ENCODE peak calls at places on chromosomes 11 and 22, in six cellular contexts. One of them, this sample, is unnamed.

GRCh38 chr22:17777005-17777716 is 2.9 kb upstream of the BID start:
- DNase-seq in fibroblast of lung: no peak
- DNase-seq in colonic mucosa: no peak
- DNase-seq in psoas muscle: no peak
- DNase-seq in sigmoid colon: peak; percentile 61
- DNase-seq in neural progenitor cell: no peak
- DNase-seq in this sample: no peak

GRCh38 chr11:79309402-79309801 is 131.4 kb downstream of the TENM4 start:
- DNase-seq in sigmoid colon: no peak
- DNase-seq in neural progenitor cell: no peak
- DNase-seq in fibroblast of lung: no peak
- DNase-seq in colonic mucosa: no peak
- DNase-seq in psoas muscle: no peak
- DNase-seq in this sample: no peak

GRCh38 chr11:44962464-44962863 is 11.8 kb upstream of the TP53I11 start:
- DNase-seq in sigmoid colon: no peak
- DNase-seq in fibroblast of lung: no peak
- DNase-seq in psoas muscle: no peak
- DNase-seq in neural progenitor cell: no peak
- DNase-seq in colonic mucosa: no peak
- DNase-seq in this sample: no peak

GRCh38 chr11:116580828-116581227 is 192.0 kb downstream of the BUD13 start:
- DNase-seq in fibroblast of lung: no peak
- DNase-seq in colonic mucosa: no peak
- DNase-seq in sigmoid colon: no peak
- DNase-seq in neural progenitor cell: peak; percentile 86
- DNase-seq in psoas muscle: no peak
- DNase-seq in this sample: no peak

GRCh38 chr22:50470491-50470890 is 4.3 kb downstream of the SBF1 start:
- DNase-seq in colonic mucosa: peak; percentile 71
- DNase-seq in fibroblast of lung: no peak
- DNase-seq in sigmoid colon: no peak
- DNase-seq in neural progenitor cell: no peak
- DNase-seq in psoas muscle: no peak
- DNase-seq in this sample: no peak

GRCh38 chr11:64251986-64252837 is 882 bp downstream of the PLCB3 start:
- DNase-seq in colonic mucosa: peak; percentile 92
- DNase-seq in neural progenitor cell: peak; percentile 52
- DNase-seq in psoas muscle: peak; percentile 52
- DNase-seq in fibroblast of lung: peak; percentile 25
- DNase-seq in sigmoid colon: peak; percentile 77
- DNase-seq in this sample: peak; percentile 49

GRCh38 chr11:102240502-102240901 is 76.8 kb upstream of the BIRC3 start:
- DNase-seq in psoas muscle: no peak
- DNase-seq in neural progenitor cell: no peak
- DNase-seq in colonic mucosa: no peak
- DNase-seq in fibroblast of lung: peak; percentile 51
- DNase-seq in sigmoid colon: no peak
- DNase-seq in this sample: no peak

GRCh38 chr22:30312053-30312452 is 14.7 kb downstream of the TBC1D10A start:
- DNase-seq in fibroblast of lung: peak; percentile 76
- DNase-seq in colonic mucosa: no peak
- DNase-seq in psoas muscle: no peak
- DNase-seq in neural progenitor cell: no peak
- DNase-seq in sigmoid colon: no peak
- DNase-seq in this sample: peak; percentile 97

GRCh38 chr11:47551086-47551485 is 1.8 kb downstream of the CELF1 start:
- DNase-seq in psoas muscle: no peak
- DNase-seq in neural progenitor cell: peak; percentile 63
- DNase-seq in fibroblast of lung: peak; percentile 46
- DNase-seq in colonic mucosa: no peak
- DNase-seq in sigmoid colon: no peak
- DNase-seq in this sample: peak; percentile 36

GRCh38 chr11:59680287-59681154 is 11.7 kb upstream of the PATL1 start:
- DNase-seq in colonic mucosa: peak; percentile 82
- DNase-seq in fibroblast of lung: peak; percentile 87
- DNase-seq in neural progenitor cell: peak; percentile 86
- DNase-seq in sigmoid colon: peak; percentile 83
- DNase-seq in psoas muscle: peak; percentile 43
- DNase-seq in this sample: peak; percentile 75

GRCh38 chr22:21624120-21624879 is 5.5 kb downstream of the YDJC start:
- DNase-seq in sigmoid colon: no peak
- DNase-seq in psoas muscle: peak; percentile 30
- DNase-seq in neural progenitor cell: peak; percentile 76
- DNase-seq in colonic mucosa: peak; percentile 41
- DNase-seq in fibroblast of lung: peak; percentile 38
- DNase-seq in this sample: no peak

GRCh38 chr11:95338430-95338991 is 107.5 kb upstream of the SESN3 start:
- DNase-seq in fibroblast of lung: peak; percentile 91
- DNase-seq in psoas muscle: peak; percentile 54
- DNase-seq in sigmoid colon: peak; percentile 90
- DNase-seq in colonic mucosa: peak; percentile 50
- DNase-seq in neural progenitor cell: no peak
- DNase-seq in this sample: no peak

GRCh38 chr11:118911113-118911879 is 14.4 kb downstream of the BCL9L start:
- DNase-seq in sigmoid colon: peak; percentile 76
- DNase-seq in neural progenitor cell: peak; percentile 55
- DNase-seq in psoas muscle: peak; percentile 44
- DNase-seq in colonic mucosa: peak; percentile 77
- DNase-seq in fibroblast of lung: no peak
- DNase-seq in this sample: peak; percentile 52

GRCh38 chr22:36486619-36487384 is 5.4 kb upstream of the TXN2 start:
- DNase-seq in sigmoid colon: no peak
- DNase-seq in psoas muscle: no peak
- DNase-seq in colonic mucosa: peak; percentile 64
- DNase-seq in fibroblast of lung: peak; percentile 61
- DNase-seq in neural progenitor cell: peak; percentile 77
- DNase-seq in this sample: peak; percentile 44

GRCh38 chr11:128492461-128492860 is 94.9 kb downstream of the ETS1 start:
- DNase-seq in neural progenitor cell: no peak
- DNase-seq in psoas muscle: no peak
- DNase-seq in colonic mucosa: no peak
- DNase-seq in sigmoid colon: no peak
- DNase-seq in fibroblast of lung: no peak
- DNase-seq in this sample: peak; percentile 70

GRCh38 chr11:83008581-83008923 is 63.1 kb downstream of the RAB30 start:
- DNase-seq in psoas muscle: no peak
- DNase-seq in fibroblast of lung: peak; percentile 30
- DNase-seq in sigmoid colon: no peak
- DNase-seq in colonic mucosa: no peak
- DNase-seq in neural progenitor cell: no peak
- DNase-seq in this sample: peak; percentile 66

GRCh38 chr22:46443850-46444389 is 93.5 kb downstream of the CELSR1 start:
- DNase-seq in fibroblast of lung: no peak
- DNase-seq in psoas muscle: no peak
- DNase-seq in colonic mucosa: peak; percentile 59
- DNase-seq in sigmoid colon: no peak
- DNase-seq in neural progenitor cell: peak; percentile 60
- DNase-seq in this sample: no peak

GRCh38 chr11:2139691-2140337 is 625 bp upstream of the IGF2 start:
- DNase-seq in neural progenitor cell: peak; percentile 62
- DNase-seq in fibroblast of lung: no peak
- DNase-seq in psoas muscle: peak; percentile 18
- DNase-seq in colonic mucosa: no peak
- DNase-seq in sigmoid colon: no peak
- DNase-seq in this sample: no peak

GRCh38 chr11:128469220-128469619 is 118.1 kb downstream of the ETS1 start:
- DNase-seq in psoas muscle: no peak
- DNase-seq in colonic mucosa: no peak
- DNase-seq in neural progenitor cell: no peak
- DNase-seq in fibroblast of lung: no peak
- DNase-seq in sigmoid colon: no peak
- DNase-seq in this sample: no peak

GRCh38 chr11:126477526-126478275 is 122.2 kb downstream of the ST3GAL4 start:
- DNase-seq in sigmoid colon: no peak
- DNase-seq in psoas muscle: no peak
- DNase-seq in neural progenitor cell: no peak
- DNase-seq in fibroblast of lung: no peak
- DNase-seq in colonic mucosa: no peak
- DNase-seq in this sample: no peak

GRCh38 chr11:17574799-17575144 is 27.7 kb downstream of the OTOG start:
- DNase-seq in neural progenitor cell: no peak
- DNase-seq in fibroblast of lung: no peak
- DNase-seq in psoas muscle: no peak
- DNase-seq in sigmoid colon: no peak
- DNase-seq in colonic mucosa: peak; percentile 13
- DNase-seq in this sample: no peak

DNA sequence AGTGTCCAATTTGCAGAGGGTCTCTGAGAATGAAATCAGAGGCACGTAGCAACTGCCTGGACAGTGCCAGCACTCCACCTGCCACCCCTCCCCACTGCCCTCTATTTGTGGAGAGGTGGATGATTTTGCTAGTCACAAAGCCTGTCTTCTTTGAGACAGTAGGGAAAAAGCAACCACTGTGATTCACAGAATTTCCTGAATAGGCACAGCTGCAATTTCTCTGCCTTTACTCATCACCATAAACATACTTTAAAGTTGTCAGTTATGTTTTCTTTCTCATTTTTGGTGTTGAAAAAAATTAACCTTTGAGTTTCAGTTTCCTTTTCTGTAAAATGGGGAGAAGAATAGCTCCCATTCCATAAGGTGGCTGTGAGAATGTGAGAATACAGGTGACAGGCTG is 134.3 kb downstream of the TEAD1 start:
- DNase-seq in fibroblast of lung: peak; percentile 51
- DNase-seq in psoas muscle: no peak
- DNase-seq in neural progenitor cell: no peak
- DNase-seq in sigmoid colon: no peak
- DNase-seq in colonic mucosa: no peak
- DNase-seq in this sample: peak; percentile 63
- H3K4me3 ChIP-seq in fibroblast of lung: no peak overlapping the region
- H3K4me3 ChIP-seq in psoas muscle: no peak overlapping the region
- H3K4me3 ChIP-seq in neural progenitor cell: no peak overlapping the region
- H3K4me3 ChIP-seq in sigmoid colon: no peak overlapping the region
- H3K4me3 ChIP-seq in colonic mucosa: no peak overlapping the region
- H3K4me3 ChIP-seq in this sample: no peak overlapping the region

GRCh38 chr22:40347300-40347699 is 1.0 kb downstream of the ADSL start:
- DNase-seq in sigmoid colon: no peak
- DNase-seq in psoas muscle: no peak
- DNase-seq in fibroblast of lung: no peak
- DNase-seq in colonic mucosa: no peak
- DNase-seq in neural progenitor cell: no peak
- DNase-seq in this sample: no peak

GRCh38 chr22:40345801-40346177 is 511 bp upstream of the ADSL start:
- DNase-seq in neural progenitor cell: peak; percentile 53
- DNase-seq in psoas muscle: no peak
- DNase-seq in fibroblast of lung: no peak
- DNase-seq in colonic mucosa: peak; percentile 63
- DNase-seq in sigmoid colon: no peak
- DNase-seq in this sample: peak; percentile 38

GRCh38 chr22:40345271-40345670 is 1.0 kb upstream of the ADSL start:
- DNase-seq in sigmoid colon: no peak
- DNase-seq in fibroblast of lung: no peak
- DNase-seq in psoas muscle: no peak
- DNase-seq in neural progenitor cell: no peak
- DNase-seq in colonic mucosa: no peak
- DNase-seq in this sample: peak; percentile 44

GRCh38 chr22:40348025-40348658 is 1.8 kb downstream of the ADSL start:
- DNase-seq in colonic mucosa: peak; percentile 71
- DNase-seq in psoas muscle: peak; percentile 39
- DNase-seq in neural progenitor cell: peak; percentile 56
- DNase-seq in sigmoid colon: no peak
- DNase-seq in fibroblast of lung: peak; percentile 69
- DNase-seq in this sample: peak; percentile 46

DNA sequence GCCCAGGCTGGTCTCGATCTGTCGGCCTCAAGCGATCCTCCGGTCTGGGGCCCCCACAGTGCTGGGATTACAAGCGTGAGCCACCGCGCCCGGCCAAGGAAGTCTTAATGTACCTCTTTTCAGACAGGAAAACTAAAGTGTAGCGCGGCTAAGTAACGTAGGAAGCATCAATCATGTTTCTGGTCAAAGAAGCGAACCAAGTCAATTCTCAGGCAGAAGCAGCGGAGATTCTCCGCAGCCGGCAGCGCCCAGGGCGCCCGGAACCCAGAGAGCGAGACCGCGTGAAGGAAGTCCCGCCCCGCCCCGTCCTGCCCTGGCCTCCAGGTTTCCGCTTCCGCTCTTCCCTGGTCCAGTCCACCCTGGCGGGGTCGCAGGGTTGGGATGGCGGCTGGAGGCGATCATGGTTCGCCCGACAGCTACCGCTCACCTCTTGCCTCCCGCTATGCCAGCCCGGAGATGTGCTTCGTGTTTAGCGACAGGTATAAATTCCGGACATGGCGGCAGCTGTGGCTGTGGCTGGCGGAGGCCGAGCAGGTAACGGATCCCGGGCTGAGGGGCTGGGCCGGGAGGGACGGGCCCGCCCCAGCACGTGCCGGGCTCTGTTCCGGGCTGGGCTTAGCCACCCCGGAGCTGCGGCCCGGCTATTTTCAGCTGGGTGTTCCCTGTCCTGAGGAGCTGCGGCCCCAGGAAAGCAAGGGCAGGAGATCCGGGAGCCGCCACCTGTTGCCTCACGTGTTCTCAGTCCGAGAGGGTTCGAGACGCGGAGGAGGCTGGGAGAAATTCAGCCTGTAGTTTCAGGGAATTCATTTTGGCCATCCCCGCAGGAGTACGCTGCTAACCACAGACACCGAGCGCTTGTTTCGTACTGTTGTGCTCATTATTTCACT is at the start of gene ADSL:
- DNase-seq in colonic mucosa: peak; percentile 93
- DNase-seq in psoas muscle: peak; percentile 92
- DNase-seq in neural progenitor cell: peak; percentile 94
- DNase-seq in sigmoid colon: peak; percentile 93
- DNase-seq in fibroblast of lung: peak; percentile 85
- DNase-seq in this sample: peak; percentile 65
- TF ChIP-seq CTCF in colonic mucosa: no peak
- TF ChIP-seq CTCF in psoas muscle: no peak
- TF ChIP-seq CTCF in neural progenitor cell: peak; percentile 2
- TF ChIP-seq CTCF in sigmoid colon: no peak
- TF ChIP-seq CTCF in fibroblast of lung: peak; percentile 8
- TF ChIP-seq CTCF in this sample: no peak

GRCh38 chr11:14094481-14095037 is 132.0 kb downstream of the SPON1 start:
- DNase-seq in psoas muscle: no peak
- DNase-seq in neural progenitor cell: no peak
- DNase-seq in fibroblast of lung: no peak
- DNase-seq in sigmoid colon: no peak
- DNase-seq in colonic mucosa: no peak
- DNase-seq in this sample: peak; percentile 73
- H3K36me3 ChIP-seq in psoas muscle: no peaks in the 10 kb centered on the region
- H3K36me3 ChIP-seq in neural progenitor cell: no peaks in the 10 kb centered on the region
- H3K36me3 ChIP-seq in fibroblast of lung: no peaks in the 10 kb centered on the region
- H3K36me3 ChIP-seq in sigmoid colon: no peaks in the 10 kb centered on the region
- H3K36me3 ChIP-seq in colonic mucosa: no peaks in the 10 kb centered on the region
- H3K36me3 ChIP-seq in this sample: no peaks in the 10 kb centered on the region

GRCh38 chr22:38317995-38318715 is 922 bp upstream of the CSNK1E start:
- DNase-seq in neural progenitor cell: peak; percentile 34
- DNase-seq in psoas muscle: peak; percentile 74
- DNase-seq in fibroblast of lung: peak; percentile 84
- DNase-seq in sigmoid colon: peak; percentile 92
- DNase-seq in colonic mucosa: peak; percentile 91
- DNase-seq in this sample: peak; percentile 99
- H3K4me3 ChIP-seq in neural progenitor cell: peak overlapping the region; percentile 59
- H3K4me3 ChIP-seq in psoas muscle: peak overlapping the region; percentile 62
- H3K4me3 ChIP-seq in fibroblast of lung: peak overlapping the region; percentile 25
- H3K4me3 ChIP-seq in sigmoid colon: no peak overlapping the region
- H3K4me3 ChIP-seq in colonic mucosa: peak overlapping the region; percentile 35
- H3K4me3 ChIP-seq in this sample: peak overlapping the region; percentile 45